ENCODE peak calls at places on chromosome 17, in eight cellular contexts. One of them, this sample, is unnamed.

GRCh38 chr17:64115043-64115698 is 14.8 kb downstream of the ERN1 start:
- DNase-seq in NCI-H1694 treated with DMSO at 0.1 percent for 48 hours: no peak
- DNase-seq in activated CD8-positive, alpha-beta memory T cell treated with anti-CD3 and anti-CD28 coated beads for 4 hours: no peak
- DNase-seq in T1000: no peak
- DNase-seq in ascending aorta: no peak
- DNase-seq in myocyte: no peak
- DNase-seq in CD4-positive, alpha-beta T cell: no peak
- DNase-seq in dermis microvascular lymphatic vessel endothelial cell: no peak
- DNase-seq in this sample: no peak

GRCh38 chr17:45241315-45242011 is 19.8 kb downstream of the FMNL1 start:
- DNase-seq in NCI-H1694 treated with DMSO at 0.1 percent for 48 hours: no peak
- DNase-seq in activated CD8-positive, alpha-beta memory T cell treated with anti-CD3 and anti-CD28 coated beads for 4 hours: no peak
- DNase-seq in T1000: no peak
- DNase-seq in ascending aorta: no peak
- DNase-seq in myocyte: no peak
- DNase-seq in CD4-positive, alpha-beta T cell: no peak
- DNase-seq in dermis microvascular lymphatic vessel endothelial cell: no peak
- DNase-seq in this sample: no peak

GRCh38 chr17:65463242-65463641 is 98.2 kb downstream of the AXIN2 start:
- DNase-seq in NCI-H1694 treated with DMSO at 0.1 percent for 48 hours: no peak
- DNase-seq in activated CD8-positive, alpha-beta memory T cell treated with anti-CD3 and anti-CD28 coated beads for 4 hours: no peak
- DNase-seq in T1000: no peak
- DNase-seq in ascending aorta: peak
- DNase-seq in myocyte: no peak
- DNase-seq in CD4-positive, alpha-beta T cell: no peak
- DNase-seq in dermis microvascular lymphatic vessel endothelial cell: no peak
- DNase-seq in this sample: no peak

GRCh38 chr17:64403881-64404460 is 13.3 kb upstream of the PECAM1 start:
- DNase-seq in NCI-H1694 treated with DMSO at 0.1 percent for 48 hours: no peak
- DNase-seq in activated CD8-positive, alpha-beta memory T cell treated with anti-CD3 and anti-CD28 coated beads for 4 hours: no peak
- DNase-seq in T1000: no peak
- DNase-seq in ascending aorta: no peak
- DNase-seq in myocyte: no peak
- DNase-seq in CD4-positive, alpha-beta T cell: no peak
- DNase-seq in dermis microvascular lymphatic vessel endothelial cell: no peak
- DNase-seq in this sample: no peak

GRCh38 chr17:58710948-58711552 is 18.6 kb downstream of the RAD51C start:
- DNase-seq in NCI-H1694 treated with DMSO at 0.1 percent for 48 hours: peak
- DNase-seq in activated CD8-positive, alpha-beta memory T cell treated with anti-CD3 and anti-CD28 coated beads for 4 hours: peak
- DNase-seq in T1000: no peak
- DNase-seq in ascending aorta: no peak
- DNase-seq in myocyte: peak
- DNase-seq in CD4-positive, alpha-beta T cell: peak
- DNase-seq in dermis microvascular lymphatic vessel endothelial cell: peak
- DNase-seq in this sample: peak

GRCh38 chr17:76354317-76354729 is 607 bp upstream of the PRPSAP1 start:
- DNase-seq in NCI-H1694 treated with DMSO at 0.1 percent for 48 hours: no peak
- DNase-seq in activated CD8-positive, alpha-beta memory T cell treated with anti-CD3 and anti-CD28 coated beads for 4 hours: no peak
- DNase-seq in T1000: no peak
- DNase-seq in ascending aorta: no peak
- DNase-seq in myocyte: no peak
- DNase-seq in CD4-positive, alpha-beta T cell: no peak
- DNase-seq in dermis microvascular lymphatic vessel endothelial cell: no peak
- DNase-seq in this sample: no peak

GRCh38 chr17:17811381-17812210 is 25.2 kb downstream of the SREBF1 start:
- DNase-seq in NCI-H1694 treated with DMSO at 0.1 percent for 48 hours: no peak
- DNase-seq in activated CD8-positive, alpha-beta memory T cell treated with anti-CD3 and anti-CD28 coated beads for 4 hours: no peak
- DNase-seq in T1000: no peak
- DNase-seq in ascending aorta: no peak
- DNase-seq in myocyte: no peak
- DNase-seq in CD4-positive, alpha-beta T cell: no peak
- DNase-seq in dermis microvascular lymphatic vessel endothelial cell: no peak
- DNase-seq in this sample: peak

GRCh38 chr17:81899514-81900166 is 2.4 kb upstream of the NPB start:
- DNase-seq in NCI-H1694 treated with DMSO at 0.1 percent for 48 hours: no peak
- DNase-seq in activated CD8-positive, alpha-beta memory T cell treated with anti-CD3 and anti-CD28 coated beads for 4 hours: no peak
- DNase-seq in T1000: no peak
- DNase-seq in ascending aorta: no peak
- DNase-seq in myocyte: no peak
- DNase-seq in CD4-positive, alpha-beta T cell: no peak
- DNase-seq in dermis microvascular lymphatic vessel endothelial cell: no peak
- DNase-seq in this sample: no peak

GRCh38 chr17:28244446-28244845 is 74.6 kb upstream of the TMEM97 start:
- DNase-seq in NCI-H1694 treated with DMSO at 0.1 percent for 48 hours: no peak
- DNase-seq in activated CD8-positive, alpha-beta memory T cell treated with anti-CD3 and anti-CD28 coated beads for 4 hours: no peak
- DNase-seq in T1000: no peak
- DNase-seq in ascending aorta: no peak
- DNase-seq in myocyte: no peak
- DNase-seq in CD4-positive, alpha-beta T cell: no peak
- DNase-seq in dermis microvascular lymphatic vessel endothelial cell: no peak
- DNase-seq in this sample: no peak

GRCh38 chr17:933168-934083 is 46.1 kb downstream of the NXN start:
- DNase-seq in NCI-H1694 treated with DMSO at 0.1 percent for 48 hours: no peak
- DNase-seq in activated CD8-positive, alpha-beta memory T cell treated with anti-CD3 and anti-CD28 coated beads for 4 hours: no peak
- DNase-seq in T1000: peak
- DNase-seq in ascending aorta: no peak
- DNase-seq in myocyte: peak
- DNase-seq in CD4-positive, alpha-beta T cell: no peak
- DNase-seq in dermis microvascular lymphatic vessel endothelial cell: no peak
- DNase-seq in this sample: peak

GRCh38 chr17:44820631-44821196 is 9.4 kb downstream of the GJC1 start:
- DNase-seq in NCI-H1694 treated with DMSO at 0.1 percent for 48 hours: peak
- DNase-seq in activated CD8-positive, alpha-beta memory T cell treated with anti-CD3 and anti-CD28 coated beads for 4 hours: no peak
- DNase-seq in T1000: peak
- DNase-seq in ascending aorta: no peak
- DNase-seq in myocyte: peak
- DNase-seq in CD4-positive, alpha-beta T cell: no peak
- DNase-seq in dermis microvascular lymphatic vessel endothelial cell: no peak
- DNase-seq in this sample: no peak

GRCh38 chr17:13413001-13413400 is 188.7 kb downstream of the HS3ST3A1 start:
- DNase-seq in NCI-H1694 treated with DMSO at 0.1 percent for 48 hours: no peak
- DNase-seq in activated CD8-positive, alpha-beta memory T cell treated with anti-CD3 and anti-CD28 coated beads for 4 hours: no peak
- DNase-seq in T1000: no peak
- DNase-seq in ascending aorta: no peak
- DNase-seq in myocyte: no peak
- DNase-seq in CD4-positive, alpha-beta T cell: no peak
- DNase-seq in dermis microvascular lymphatic vessel endothelial cell: no peak
- DNase-seq in this sample: no peak

GRCh38 chr17:70137451-70138230 is 31.7 kb upstream of the KCNJ2 start:
- DNase-seq in NCI-H1694 treated with DMSO at 0.1 percent for 48 hours: no peak
- DNase-seq in activated CD8-positive, alpha-beta memory T cell treated with anti-CD3 and anti-CD28 coated beads for 4 hours: no peak
- DNase-seq in T1000: peak
- DNase-seq in ascending aorta: no peak
- DNase-seq in myocyte: peak
- DNase-seq in CD4-positive, alpha-beta T cell: no peak
- DNase-seq in dermis microvascular lymphatic vessel endothelial cell: no peak
- DNase-seq in this sample: no peak

GRCh38 chr17:3796110-3796821 is 4.7 kb downstream of the ITGAE start:
- DNase-seq in NCI-H1694 treated with DMSO at 0.1 percent for 48 hours: no peak
- DNase-seq in activated CD8-positive, alpha-beta memory T cell treated with anti-CD3 and anti-CD28 coated beads for 4 hours: peak
- DNase-seq in T1000: no peak
- DNase-seq in ascending aorta: peak
- DNase-seq in myocyte: no peak
- DNase-seq in CD4-positive, alpha-beta T cell: peak
- DNase-seq in dermis microvascular lymphatic vessel endothelial cell: no peak
- DNase-seq in this sample: no peak

GRCh38 chr17:33234930-33235685 is 58.0 kb downstream of the ASIC2 start:
- DNase-seq in NCI-H1694 treated with DMSO at 0.1 percent for 48 hours: no peak
- DNase-seq in activated CD8-positive, alpha-beta memory T cell treated with anti-CD3 and anti-CD28 coated beads for 4 hours: no peak
- DNase-seq in T1000: peak
- DNase-seq in ascending aorta: peak
- DNase-seq in myocyte: peak
- DNase-seq in CD4-positive, alpha-beta T cell: no peak
- DNase-seq in dermis microvascular lymphatic vessel endothelial cell: no peak
- DNase-seq in this sample: no peak

GRCh38 chr17:880074-880870 is 98.1 kb downstream of the MRM3 start:
- DNase-seq in NCI-H1694 treated with DMSO at 0.1 percent for 48 hours: no peak
- DNase-seq in activated CD8-positive, alpha-beta memory T cell treated with anti-CD3 and anti-CD28 coated beads for 4 hours: no peak
- DNase-seq in T1000: no peak
- DNase-seq in ascending aorta: no peak
- DNase-seq in myocyte: peak
- DNase-seq in CD4-positive, alpha-beta T cell: no peak
- DNase-seq in dermis microvascular lymphatic vessel endothelial cell: no peak
- DNase-seq in this sample: no peak

GRCh38 chr17:47997595-47997994 is 26.7 kb downstream of the CDK5RAP3 start:
- DNase-seq in NCI-H1694 treated with DMSO at 0.1 percent for 48 hours: no peak
- DNase-seq in activated CD8-positive, alpha-beta memory T cell treated with anti-CD3 and anti-CD28 coated beads for 4 hours: no peak
- DNase-seq in T1000: no peak
- DNase-seq in ascending aorta: no peak
- DNase-seq in myocyte: no peak
- DNase-seq in CD4-positive, alpha-beta T cell: no peak
- DNase-seq in dermis microvascular lymphatic vessel endothelial cell: no peak
- DNase-seq in this sample: no peak

GRCh38 chr17:35596072-35596471 is 8.9 kb downstream of the AP2B1 start:
- DNase-seq in NCI-H1694 treated with DMSO at 0.1 percent for 48 hours: no peak
- DNase-seq in activated CD8-positive, alpha-beta memory T cell treated with anti-CD3 and anti-CD28 coated beads for 4 hours: no peak
- DNase-seq in T1000: no peak
- DNase-seq in ascending aorta: no peak
- DNase-seq in myocyte: no peak
- DNase-seq in CD4-positive, alpha-beta T cell: no peak
- DNase-seq in dermis microvascular lymphatic vessel endothelial cell: no peak
- DNase-seq in this sample: no peak

GRCh38 chr17:44084131-44084538 is 13.6 kb downstream of the G6PC3 start:
- DNase-seq in NCI-H1694 treated with DMSO at 0.1 percent for 48 hours: no peak
- DNase-seq in activated CD8-positive, alpha-beta memory T cell treated with anti-CD3 and anti-CD28 coated beads for 4 hours: no peak
- DNase-seq in T1000: no peak
- DNase-seq in ascending aorta: no peak
- DNase-seq in myocyte: no peak
- DNase-seq in CD4-positive, alpha-beta T cell: peak
- DNase-seq in dermis microvascular lymphatic vessel endothelial cell: no peak
- DNase-seq in this sample: no peak

GRCh38 chr17:77281024-77281903 is 140.5 kb downstream of the SEC14L1 start:
- DNase-seq in NCI-H1694 treated with DMSO at 0.1 percent for 48 hours: peak
- DNase-seq in activated CD8-positive, alpha-beta memory T cell treated with anti-CD3 and anti-CD28 coated beads for 4 hours: peak
- DNase-seq in T1000: peak
- DNase-seq in ascending aorta: no peak
- DNase-seq in myocyte: no peak
- DNase-seq in CD4-positive, alpha-beta T cell: peak
- DNase-seq in dermis microvascular lymphatic vessel endothelial cell: peak
- DNase-seq in this sample: peak

GRCh38 chr17:50022463-50023130 is 27.6 kb upstream of the DLX3 start:
- DNase-seq in NCI-H1694 treated with DMSO at 0.1 percent for 48 hours: no peak
- DNase-seq in activated CD8-positive, alpha-beta memory T cell treated with anti-CD3 and anti-CD28 coated beads for 4 hours: no peak
- DNase-seq in T1000: no peak
- DNase-seq in ascending aorta: no peak
- DNase-seq in myocyte: peak
- DNase-seq in CD4-positive, alpha-beta T cell: no peak
- DNase-seq in dermis microvascular lymphatic vessel endothelial cell: no peak
- DNase-seq in this sample: no peak

GRCh38 chr17:36505171-36505570 is 18.7 kb downstream of the ZNHIT3 start:
- DNase-seq in NCI-H1694 treated with DMSO at 0.1 percent for 48 hours: no peak
- DNase-seq in activated CD8-positive, alpha-beta memory T cell treated with anti-CD3 and anti-CD28 coated beads for 4 hours: no peak
- DNase-seq in T1000: no peak
- DNase-seq in ascending aorta: no peak
- DNase-seq in myocyte: no peak
- DNase-seq in CD4-positive, alpha-beta T cell: no peak
- DNase-seq in dermis microvascular lymphatic vessel endothelial cell: no peak
- DNase-seq in this sample: no peak

GRCh38 chr17:50745631-50746030 is 21.7 kb downstream of the ANKRD40CL start:
- DNase-seq in NCI-H1694 treated with DMSO at 0.1 percent for 48 hours: no peak
- DNase-seq in activated CD8-positive, alpha-beta memory T cell treated with anti-CD3 and anti-CD28 coated beads for 4 hours: no peak
- DNase-seq in T1000: no peak
- DNase-seq in ascending aorta: no peak
- DNase-seq in myocyte: no peak
- DNase-seq in CD4-positive, alpha-beta T cell: no peak
- DNase-seq in dermis microvascular lymphatic vessel endothelial cell: no peak
- DNase-seq in this sample: no peak

GRCh38 chr17:28042721-28043291 is 329 bp downstream of the NLK start:
- DNase-seq in NCI-H1694 treated with DMSO at 0.1 percent for 48 hours: no peak
- DNase-seq in activated CD8-positive, alpha-beta memory T cell treated with anti-CD3 and anti-CD28 coated beads for 4 hours: no peak
- DNase-seq in T1000: no peak
- DNase-seq in ascending aorta: no peak
- DNase-seq in myocyte: no peak
- DNase-seq in CD4-positive, alpha-beta T cell: no peak
- DNase-seq in dermis microvascular lymphatic vessel endothelial cell: no peak
- DNase-seq in this sample: no peak

GRCh38 chr17:80119271-80119791 is 17.9 kb downstream of the GAA start:
- DNase-seq in NCI-H1694 treated with DMSO at 0.1 percent for 48 hours: peak
- DNase-seq in activated CD8-positive, alpha-beta memory T cell treated with anti-CD3 and anti-CD28 coated beads for 4 hours: no peak
- DNase-seq in T1000: no peak
- DNase-seq in ascending aorta: no peak
- DNase-seq in myocyte: peak
- DNase-seq in CD4-positive, alpha-beta T cell: no peak
- DNase-seq in dermis microvascular lymphatic vessel endothelial cell: no peak
- DNase-seq in this sample: no peak

GRCh38 chr17:76154292-76154691 is 13.2 kb upstream of the FOXJ1 start:
- DNase-seq in NCI-H1694 treated with DMSO at 0.1 percent for 48 hours: no peak
- DNase-seq in activated CD8-positive, alpha-beta memory T cell treated with anti-CD3 and anti-CD28 coated beads for 4 hours: no peak
- DNase-seq in T1000: no peak
- DNase-seq in ascending aorta: no peak
- DNase-seq in myocyte: no peak
- DNase-seq in CD4-positive, alpha-beta T cell: no peak
- DNase-seq in dermis microvascular lymphatic vessel endothelial cell: no peak
- DNase-seq in this sample: no peak

GRCh38 chr17:39110435-39111136 is 40.9 kb downstream of the PLXDC1 start:
- DNase-seq in NCI-H1694 treated with DMSO at 0.1 percent for 48 hours: no peak
- DNase-seq in activated CD8-positive, alpha-beta memory T cell treated with anti-CD3 and anti-CD28 coated beads for 4 hours: no peak
- DNase-seq in T1000: no peak
- DNase-seq in ascending aorta: no peak
- DNase-seq in myocyte: no peak
- DNase-seq in CD4-positive, alpha-beta T cell: no peak
- DNase-seq in dermis microvascular lymphatic vessel endothelial cell: no peak
- DNase-seq in this sample: no peak

This sample was measured in T47D.